ENCODE peak calls at places on chromosomes 2 and 18, in seven cellular contexts. G is GM12892, V is SK-N-SH, X is K562, N is H1, O is HepG2, H is GM12878. D is an unnamed sample.

GRCh38 chr18:62280058-62280457 is 45.1 kb upstream of the TNFRSF11A start:
- DNase-seq in H (no peak), O (no peak), N (no peak), G (no peak), X (no peak), V (no peak), D (no peak)

GRCh38 chr2:44883356-44883755 is 58.1 kb upstream of the SIX3 start:
- DNase-seq in X (no peak), H (no peak), G (no peak), O (no peak), N (no peak), V (no peak), D (no peak)

GRCh38 chr18:23324861-23325260 is 128.2 kb upstream of the RIOK3 start:
- DNase-seq in G (no peak), V (no peak), N (no peak), O (no peak), X (no peak), H (no peak), D (no peak)

GRCh38 chr2:28648147-28648546 is 103.5 kb upstream of the PPP1CB start:
- DNase-seq in X (no peak), O (no peak), N (no peak), H (no peak), V (no peak), G (no peak), D (no peak)

GRCh38 chr2:10678225-10678624 is 11.6 kb downstream of the NOL10 start:
- DNase-seq in V (no peak), O (no peak), X (peak; percentile 42), N (no peak), H (no peak), G (no peak), D (no peak)

GRCh38 chr2:28698545-28698944 is 53.1 kb upstream of the PPP1CB start:
- DNase-seq in O (no peak), G (no peak), X (no peak), H (no peak), N (no peak), V (no peak), D (no peak)

GRCh38 chr2:63059434-63060078 is 8.9 kb downstream of the OTX1 start:
- DNase-seq in N (no peak), G (no peak), V (peak; percentile 50), O (no peak), X (no peak), H (no peak), D (no peak)

GRCh38 chr18:9403795-9404564 is 69.4 kb downstream of the TWSG1 start:
- DNase-seq in O (peak; percentile 54), V (no peak), G (no peak), X (no peak), N (no peak), H (no peak), D (no peak)

GRCh38 chr2:232120911-232121310 is 159.4 kb downstream of the DIS3L2 start:
- DNase-seq in O (no peak), V (no peak), G (no peak), N (no peak), X (no peak), H (no peak), D (no peak)

GRCh38 chr18:79608535-79608934 is 71.1 kb upstream of the CTDP1 start:
- DNase-seq in X (no peak), N (no peak), G (no peak), V (no peak), O (no peak), H (no peak), D (no peak)

GRCh38 chr2:202178342-202178958 is 59.9 kb downstream of the SUMO1 start:
- DNase-seq in O (peak; percentile 58), H (peak; percentile 24), V (peak; percentile 68), G (no peak), N (no peak), X (peak; percentile 41), D (no peak)

GRCh38 chr2:218829868-218830451 is 1.6 kb downstream of the PRKAG3 start:
- DNase-seq in N (no peak), O (no peak), H (no peak), G (no peak), X (no peak), V (no peak), D (no peak)

GRCh38 chr2:227106845-227107759 is 56.9 kb downstream of the COL4A4 start:
- DNase-seq in H (no peak), G (no peak), V (peak; percentile 45), X (no peak), O (peak; percentile 73), N (peak; percentile 34), D (no peak)

GRCh38 chr2:121824264-121824663 is 68.8 kb downstream of the TSN start:
- DNase-seq in H (no peak), V (no peak), X (no peak), N (no peak), O (no peak), G (no peak), D (no peak)

GRCh38 chr2:56195563-56195962 is 11.8 kb downstream of the CCDC85A start:
- DNase-seq in N (no peak), O (no peak), V (no peak), H (no peak), X (no peak), G (no peak), D (no peak)

GRCh38 chr18:13543144-13543543 is 183.2 kb downstream of the FAM210A start:
- DNase-seq in N (no peak), G (no peak), X (no peak), V (no peak), H (no peak), O (no peak), D (no peak)

GRCh38 chr18:34219651-34220050 is 5.1 kb downstream of the NOL4 start:
- DNase-seq in O (no peak), N (no peak), X (no peak), V (peak; percentile 78), G (no peak), H (no peak), D (no peak)

GRCh38 chr18:23209031-23209430 is 73.7 kb downstream of the CABLES1 start:
- DNase-seq in X (no peak), O (peak; percentile 53), H (no peak), N (no peak), V (no peak), G (no peak), D (no peak)

GRCh38 chr2:128625421-128625820 is 306.8 kb upstream of the HS6ST1 start:
- DNase-seq in H (no peak), G (no peak), X (no peak), V (no peak), O (no peak), N (no peak), D (no peak)

GRCh38 chr2:128624956-128625355 is 306.3 kb upstream of the HS6ST1 start:
- DNase-seq in O (no peak), H (no peak), G (no peak), V (no peak), X (no peak), N (no peak), D (no peak)

GRCh38 chr2:128625966-128626757 is 307.5 kb upstream of the HS6ST1 start:
- DNase-seq in X (no peak), O (no peak), H (no peak), N (no peak), V (no peak), G (no peak), D (no peak)

GRCh38 chr2:128628206-128628605 is 309.5 kb upstream of the HS6ST1 start:
- DNase-seq in V (no peak), G (no peak), N (no peak), H (no peak), O (no peak), X (no peak), D (no peak)

DNA sequence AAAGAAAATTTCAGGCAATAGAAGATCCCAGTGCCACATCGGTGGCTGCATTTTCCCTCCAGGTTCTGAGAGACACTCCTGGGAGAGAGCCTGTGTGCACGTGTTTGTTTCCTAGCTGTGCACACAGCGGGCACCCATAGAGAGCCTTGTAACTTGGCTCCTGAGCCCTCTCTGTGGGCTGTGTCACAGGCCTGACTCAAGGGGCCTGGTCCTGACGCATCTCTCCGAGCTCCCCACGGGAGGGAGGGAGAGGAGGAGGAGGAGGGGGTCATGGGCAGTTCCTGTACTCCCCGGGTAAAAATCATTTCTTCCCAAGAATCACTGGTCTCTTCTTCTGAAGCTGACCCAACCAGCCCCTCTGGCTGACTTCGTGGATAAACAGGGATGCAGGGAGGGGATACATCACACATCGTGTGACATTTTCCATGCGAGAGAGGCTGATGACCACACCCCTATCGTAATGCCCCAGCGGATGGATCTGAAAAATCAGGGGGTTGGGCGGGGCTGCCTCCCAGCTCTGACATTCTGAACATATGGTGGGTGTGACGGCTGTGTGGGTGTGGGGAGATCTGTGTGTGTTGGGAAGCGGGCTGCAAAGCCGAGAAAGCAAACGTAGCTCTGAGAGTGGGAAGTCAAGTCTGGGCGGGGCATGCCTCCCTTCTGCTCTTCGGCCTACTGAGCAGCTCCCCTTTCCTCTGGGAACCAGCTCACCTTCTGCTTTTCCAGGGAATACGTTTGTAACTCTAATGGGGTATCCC is 308.3 kb upstream of the HS6ST1 start:
- DNase-seq in X (peak; percentile 31), V (no peak), H (no peak), O (no peak), G (no peak), N (no peak), D (no peak)
- TF ChIP-seq TAF1 in X (no peak), V (no peak), H (no peak), O (no peak), G (no peak), N (no peak), D (no peak)

GRCh38 chr18:51330148-51330547 is 132.7 kb upstream of the MEX3C start:
- DNase-seq in N (no peak), X (no peak), G (no peak), V (no peak), H (no peak), O (no peak), D (no peak)
- TF ChIP-seq TAF1 in N (no peak), X (no peak), G (no peak), V (no peak), H (no peak), O (no peak), D (no peak)

DNA sequence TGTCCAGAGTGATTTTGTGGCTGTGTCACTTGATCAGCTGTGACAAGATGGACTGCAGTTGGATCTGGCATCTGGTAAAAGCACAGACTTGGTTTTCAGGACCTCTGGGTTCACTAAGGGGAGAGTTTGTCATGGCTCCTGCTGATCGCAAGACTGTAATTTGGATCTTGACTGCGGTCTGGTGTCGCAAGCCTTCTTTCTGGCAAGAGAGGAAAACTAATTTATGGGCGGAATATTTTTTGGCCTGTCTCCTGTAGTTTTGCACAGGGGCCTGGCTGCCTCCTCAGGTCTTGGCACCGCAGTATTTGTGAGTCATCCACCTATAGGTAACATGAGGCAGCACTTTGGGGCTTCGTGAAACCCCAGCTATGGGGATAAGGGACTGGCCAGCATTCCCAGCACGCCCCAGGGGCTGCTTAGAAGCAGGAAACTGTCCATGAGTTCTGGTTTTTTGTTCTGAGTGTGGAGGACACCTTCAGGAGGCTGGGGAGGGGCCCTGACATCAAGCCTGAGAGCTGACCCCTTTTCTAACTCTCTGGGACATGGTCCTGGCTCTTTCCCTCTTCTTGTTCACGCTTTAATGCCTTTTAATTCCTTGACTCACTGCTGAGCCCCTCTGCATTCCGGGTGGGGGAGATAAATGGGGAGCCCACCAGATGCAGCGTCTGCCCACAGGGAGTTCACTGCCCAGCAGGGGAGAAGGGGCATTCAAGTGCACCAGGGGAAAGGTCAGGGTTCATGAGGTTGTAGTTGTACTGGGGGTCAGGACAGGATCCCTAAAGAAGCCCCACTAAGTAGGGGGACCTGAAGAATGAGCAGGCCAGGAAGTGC is 12.2 kb downstream of the SH3BP4 start:
- DNase-seq in H (no peak), V (no peak), N (no peak), G (no peak), X (no peak), O (no peak), D (no peak)
- TF ChIP-seq TAF1 in H (no peak), V (no peak), N (no peak), G (no peak), X (no peak), O (no peak), D (no peak)

DNA sequence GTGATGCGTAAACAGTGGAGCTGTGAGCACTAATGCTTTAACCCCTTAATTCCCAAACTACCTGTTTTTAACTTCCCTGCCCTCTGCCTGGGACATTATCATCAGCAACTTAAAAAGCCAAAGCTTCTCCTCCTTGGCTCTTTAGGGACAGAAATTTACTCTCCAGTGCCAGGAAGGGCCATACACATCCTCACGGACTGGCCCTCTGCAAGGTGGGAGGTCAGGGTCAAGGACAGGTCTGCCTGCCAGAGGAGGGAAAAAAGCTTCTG is 21.5 kb downstream of the KCTD1 start:
- DNase-seq in X (no peak), G (no peak), H (no peak), V (no peak), N (no peak), O (no peak), D (no peak)
- TF ChIP-seq TAF1 in X (no peak), G (no peak), H (no peak), V (no peak), N (no peak), O (no peak), D (no peak)